ENCODE peak calls at places on chromosomes 11 and 22, in eight cellular contexts. K is CD8-positive, alpha-beta memory T cell; Y is colonic mucosa; S is non-pigmented ciliary epithelial cell; X is GDM1; J is DMS153; F is fibroblast of pulmonary artery; W is AG09309. Z is an unnamed sample.

GRCh38 chr22:23261900-23262450 is 81.7 kb downstream of the BCR start:
- DNase-seq in K (no peak), Y (no peak), S (no peak), X (no peak), J (no peak), F (no peak), W (no peak), Z (no peak)

GRCh38 chr11:131186629-131187075 is 183.8 kb upstream of the NTM start:
- DNase-seq in K (no peak), Y (no peak), S (no peak), X (peak), J (no peak), F (no peak), W (no peak), Z (peak)

GRCh38 chr11:114353448-114353847 is 46.9 kb downstream of the C11orf71 start:
- DNase-seq in K (no peak), Y (no peak), S (no peak), X (no peak), J (no peak), F (no peak), W (no peak), Z (no peak)

GRCh38 chr11:71499125-71499524 is 27.9 kb upstream of the KRTAP5-7 start:
- DNase-seq in K (no peak), Y (no peak), S (no peak), X (no peak), J (no peak), F (no peak), W (no peak), Z (no peak)

GRCh38 chr11:10725114-10725906 is 25.7 kb upstream of the CTR9 start:
- DNase-seq in K (no peak), Y (no peak), S (peak), X (peak), J (no peak), F (peak), W (no peak), Z (no peak)

GRCh38 chr22:47552024-47552423 is 789.6 kb downstream of the TBC1D22A start:
- DNase-seq in K (no peak), Y (no peak), S (no peak), X (no peak), J (no peak), F (no peak), W (no peak), Z (no peak)

GRCh38 chr22:42747701-42748513 is 27.2 kb upstream of the A4GALT start:
- DNase-seq in K (no peak), Y (no peak), S (peak), X (no peak), J (no peak), F (peak), W (peak), Z (no peak)

GRCh38 chr11:123217897-123218296 is 22.8 kb upstream of the CLMP start:
- DNase-seq in K (no peak), Y (no peak), S (no peak), X (no peak), J (no peak), F (no peak), W (no peak), Z (peak)

GRCh38 chr22:48755332-48755949 is 1072.2 kb downstream of the BRD1 start:
- DNase-seq in K (no peak), Y (peak), S (no peak), X (no peak), J (no peak), F (no peak), W (no peak), Z (no peak)

GRCh38 chr22:33903012-33903411 is 17.3 kb downstream of the LARGE1 start:
- DNase-seq in K (no peak), Y (no peak), S (no peak), X (no peak), J (no peak), F (no peak), W (no peak), Z (no peak)

GRCh38 chr11:45901646-45902045 is 5.4 kb downstream of the FREY1 start:
- DNase-seq in K (no peak), Y (no peak), S (no peak), X (no peak), J (no peak), F (no peak), W (no peak), Z (no peak)

GRCh38 chr22:47176573-47177333 is 414.3 kb downstream of the TBC1D22A start:
- DNase-seq in K (peak), Y (no peak), S (no peak), X (no peak), J (no peak), F (no peak), W (no peak), Z (no peak)

GRCh38 chr11:94128171-94128745 is 383 bp upstream of the PANX1 start:
- DNase-seq in K (peak), Y (no peak), S (no peak), X (no peak), J (no peak), F (no peak), W (no peak), Z (no peak)

GRCh38 chr11:70070736-70071135 is 7.4 kb upstream of the ANO1 start:
- DNase-seq in K (no peak), Y (no peak), S (no peak), X (no peak), J (no peak), F (no peak), W (no peak), Z (no peak)

GRCh38 chr11:38594881-38595280 is 1996.8 kb upstream of the RAG2 start:
- DNase-seq in K (no peak), Y (no peak), S (no peak), X (peak), J (no peak), F (no peak), W (no peak), Z (no peak)

GRCh38 chr22:38826386-38826785 is 17.4 kb downstream of the NPTXR start:
- DNase-seq in K (no peak), Y (no peak), S (no peak), X (no peak), J (no peak), F (no peak), W (no peak), Z (no peak)

GRCh38 chr11:129275825-129276224 is 83.7 kb upstream of the ARHGAP32 start:
- DNase-seq in K (no peak), Y (no peak), S (no peak), X (no peak), J (no peak), F (no peak), W (no peak), Z (peak)

GRCh38 chr11:65713212-65713969 is 1.3 kb downstream of the KAT5 start:
- DNase-seq in K (no peak), Y (no peak), S (no peak), X (no peak), J (no peak), F (no peak), W (no peak), Z (no peak)

GRCh38 chr11:75242722-75243600 is 2.4 kb downstream of the TPBGL start:
- DNase-seq in K (no peak), Y (no peak), S (no peak), X (no peak), J (no peak), F (no peak), W (no peak), Z (no peak)

GRCh38 chr22:50262460-50262911 is 1.0 kb upstream of the MAPK12 start:
- DNase-seq in K (no peak), Y (no peak), S (no peak), X (no peak), J (no peak), F (no peak), W (no peak), Z (peak)

GRCh38 chr22:17985606-17986005 is 38.8 kb downstream of the MICAL3 start:
- DNase-seq in K (no peak), Y (no peak), S (no peak), X (no peak), J (no peak), F (no peak), W (no peak), Z (no peak)

GRCh38 chr11:35619754-35620640 is 1.7 kb downstream of the FJX1 start:
- DNase-seq in K (no peak), Y (no peak), S (no peak), X (no peak), J (no peak), F (peak), W (no peak), Z (peak)

GRCh38 chr11:6411594-6412031 is 7.3 kb downstream of the APBB1 start:
- DNase-seq in K (no peak), Y (no peak), S (no peak), X (no peak), J (no peak), F (no peak), W (no peak), Z (no peak)

GRCh38 chr11:35288311-35288710 is 131.0 kb downstream of the SLC1A2 start:
- DNase-seq in K (no peak), Y (no peak), S (no peak), X (no peak), J (no peak), F (no peak), W (no peak), Z (no peak)

GRCh38 chr11:69922596-69923111 is 103.4 kb upstream of the FGF3 start:
- DNase-seq in K (no peak), Y (no peak), S (no peak), X (no peak), J (no peak), F (no peak), W (no peak), Z (no peak)